ENCODE peak calls at places on chromosomes 12 and 14, in six cellular contexts. X is suprapubic skin, J is hepatocyte, Q is A549, D is GM23338, L is body of pancreas. S is an unnamed sample. For H3K4me1, the result is how much of the 10 kb centered on the place peaks cover.

GRCh38 chr12:131067993-131068942 is 114.6 kb downstream of the ADGRD1 start:
- DNase-seq in X (no peak), J (no peak), Q (no peak), D (no peak), L (no peak), S (no peak)

GRCh38 chr12:126617312-126617711 is 1552.1 kb downstream of the AACS start:
- DNase-seq in X (no peak), J (no peak), Q (peak), D (peak), L (no peak), S (peak)

GRCh38 chr14:22692194-22692593 is 48.0 kb upstream of the OR6J1 start:
- DNase-seq in X (no peak), J (no peak), Q (no peak), D (no peak), L (no peak), S (no peak)

GRCh38 chr14:59131926-59132763 is 56.3 kb upstream of the DAAM1 start:
- DNase-seq in X (no peak), J (no peak), Q (no peak), D (no peak), L (no peak), S (no peak)

GRCh38 chr12:102631274-102631673 is 150.9 kb upstream of the IGF1 start:
- DNase-seq in X (no peak), J (no peak), Q (peak), D (no peak), L (no peak), S (peak)

GRCh38 chr14:68676511-68676943 is 116.3 kb downstream of the ZFP36L1 start:
- DNase-seq in X (no peak), J (peak), Q (no peak), D (no peak), L (no peak), S (peak)

GRCh38 chr12:127987199-127987901 is 279.6 kb upstream of the TMEM132C start:
- DNase-seq in X (no peak), J (no peak), Q (no peak), D (no peak), L (no peak), S (no peak)

GRCh38 chr14:51430600-51430999 is 190.6 kb downstream of the TMX1 start:
- DNase-seq in X (no peak), J (no peak), Q (no peak), D (peak), L (peak), S (peak)

GRCh38 chr14:39015360-39015961 is 87.6 kb downstream of the SEC23A start:
- DNase-seq in X (no peak), J (peak), Q (peak), D (peak), L (peak), S (no peak)

GRCh38 chr12:2160043-2160442 is 107.3 kb downstream of the CACNA1C start:
- DNase-seq in X (no peak), J (no peak), Q (no peak), D (no peak), L (no peak), S (no peak)

GRCh38 chr12:49298160-49298559 is 3.2 kb downstream of the PRPH start:
- DNase-seq in X (no peak), J (no peak), Q (peak), D (no peak), L (no peak), S (no peak)

GRCh38 chr12:64083285-64084210 is 138.5 kb downstream of the KICS2 start:
- DNase-seq in X (peak), J (peak), Q (peak), D (no peak), L (peak), S (no peak)

GRCh38 chr14:94681300-94682060 is 69.3 kb downstream of the SERPINA3 start:
- DNase-seq in X (peak), J (peak), Q (peak), D (peak), L (peak), S (peak)

GRCh38 chr12:2393016-2393415 is 340.2 kb downstream of the CACNA1C start:
- DNase-seq in X (no peak), J (no peak), Q (no peak), D (no peak), L (no peak), S (no peak)

GRCh38 chr12:39672976-39673375 is 53.4 kb upstream of the ABCD2 start:
- DNase-seq in X (no peak), J (no peak), Q (no peak), D (no peak), L (no peak), S (no peak)

GRCh38 chr14:57725399-57726077 is 140.4 kb downstream of the SLC35F4 start:
- DNase-seq in X (no peak), J (peak), Q (peak), D (no peak), L (no peak), S (peak)

GRCh38 chr12:124399622-124400021 is 104.7 kb downstream of the RFLNA start:
- DNase-seq in X (no peak), J (no peak), Q (peak), D (peak), L (no peak), S (peak)

GRCh38 chr14:90568405-90568804 is 171.6 kb downstream of the CALM1 start:
- DNase-seq in X (no peak), J (no peak), Q (no peak), D (no peak), L (no peak), S (no peak)

GRCh38 chr12:4174417-4174816 is 99.1 kb upstream of the CCND2 start:
- DNase-seq in X (no peak), J (no peak), Q (no peak), D (peak), L (no peak), S (no peak)

GRCh38 chr14:54294802-54295201 is 102.0 kb upstream of the CDKN3 start:
- DNase-seq in X (no peak), J (no peak), Q (no peak), D (no peak), L (no peak), S (no peak)

GRCh38 chr12:130161261-130162231 is 718 bp upstream of the FZD10 start:
- DNase-seq in X (no peak), J (peak), Q (no peak), D (peak), L (peak), S (peak)

GRCh38 chr14:39382463-39382862 is 49.8 kb downstream of the FBXO33 start:
- DNase-seq in X (no peak), J (no peak), Q (no peak), D (no peak), L (no peak), S (no peak)

GRCh38 chr14:86654558-86655184 is 1124.7 kb downstream of the FLRT2 start:
- DNase-seq in X (no peak), J (peak), Q (peak), D (peak), L (peak), S (peak)

GRCh38 chr14:99378782-99379214 is 101.9 kb downstream of the SETD3 start:
- DNase-seq in X (no peak), J (peak), Q (peak), D (no peak), L (no peak), S (peak)

GRCh38 chr14:25759251-25759650 is 709.3 kb upstream of the STXBP6 start:
- DNase-seq in X (no peak), J (no peak), Q (no peak), D (no peak), L (no peak), S (no peak)

GRCh38 chr12:99619389-99620158 is 28.0 kb upstream of the GARIN6 start:
- DNase-seq in X (no peak), J (peak), Q (peak), D (peak), L (no peak), S (peak)

GRCh38 chr14:45118594-45118993 is 15.7 kb downstream of the FKBP3 start:
- DNase-seq in X (no peak), J (no peak), Q (no peak), D (no peak), L (no peak), S (no peak)

GRCh38 chr12:81416571-81416970 is 338.7 kb downstream of the ACSS3 start:
- DNase-seq in X (no peak), J (no peak), Q (no peak), D (no peak), L (no peak), S (no peak)

GRCh38 chr14:58659846-58660245 is 22.1 kb downstream of the DACT1 start:
- DNase-seq in X (no peak), J (no peak), Q (no peak), D (no peak), L (peak), S (no peak)

GRCh38 chr14:86596024-86596423 is 1066.1 kb downstream of the FLRT2 start:
- DNase-seq in X (no peak), J (no peak), Q (no peak), D (no peak), L (no peak), S (no peak)

GRCh38 chr12:105922670-105923102 is 216.1 kb downstream of the NUAK1 start:
- DNase-seq in X (no peak), J (no peak), Q (peak), D (no peak), L (no peak), S (no peak)

GRCh38 chr12:49801141-49802063 is 26.8 kb downstream of the NCKAP5L start:
- DNase-seq in X (no peak), J (no peak), Q (no peak), D (no peak), L (no peak), S (no peak)

GRCh38 chr12:91181053-91181452 is 1.6 kb downstream of the DCN start:
- DNase-seq in X (no peak), J (no peak), Q (no peak), D (no peak), L (no peak), S (no peak)

GRCh38 chr12:20588057-20588456 is 107.1 kb upstream of the SLCO1C1 start:
- DNase-seq in X (no peak), J (no peak), Q (no peak), D (no peak), L (no peak), S (no peak)

GRCh38 chr12:25801621-25802243 is 156.8 kb upstream of the RASSF8 start:
- DNase-seq in X (no peak), J (no peak), Q (no peak), D (no peak), L (no peak), S (no peak)

GRCh38 chr12:52417742-52418141 is 11.6 kb upstream of the KRT82 start:
- DNase-seq in X (no peak), J (no peak), Q (no peak), D (no peak), L (no peak), S (peak)

GRCh38 chr12:26612203-26612602 is 220.8 kb downstream of the ITPR2 start:
- DNase-seq in X (no peak), J (no peak), Q (no peak), D (no peak), L (no peak), S (no peak)

DNA sequence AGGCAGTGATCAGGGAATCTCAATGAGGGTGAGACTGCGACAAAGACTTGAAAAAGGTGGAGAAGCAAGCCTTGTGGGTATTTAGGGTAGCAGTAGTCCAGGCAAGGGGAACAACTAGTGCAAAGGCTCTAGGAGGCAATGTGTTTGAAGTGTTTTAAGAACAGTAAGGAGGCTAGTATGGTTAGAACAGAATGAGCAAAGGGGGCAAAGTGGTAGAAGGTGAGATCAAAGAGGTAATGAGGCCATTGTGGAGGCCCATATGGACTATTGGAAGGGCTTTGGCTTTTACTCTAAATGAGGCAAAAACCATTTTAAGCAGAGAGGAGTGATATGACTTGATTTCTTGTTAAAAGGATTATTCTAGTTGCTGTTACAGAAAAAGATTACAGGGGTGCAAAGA is 16.8 kb downstream of the HIF1A start:
- DNase-seq in X (no peak), J (no peak), Q (no peak), D (no peak), L (no peak), S (no peak)
- H3K4me1 ChIP-seq in X (under half), J (under half), Q (half or more), D (half or more), L (half or more), S (under half)

GRCh38 chr14:67267929-67268328 is 26.7 kb downstream of the PALS1 start:
- DNase-seq in X (no peak), J (no peak), Q (no peak), D (no peak), L (no peak), S (no peak)
- H3K4me3 ChIP-seq in X (peak), J (no peak), Q (no peak), D (peak), L (no peak), S (no peak)

DNA sequence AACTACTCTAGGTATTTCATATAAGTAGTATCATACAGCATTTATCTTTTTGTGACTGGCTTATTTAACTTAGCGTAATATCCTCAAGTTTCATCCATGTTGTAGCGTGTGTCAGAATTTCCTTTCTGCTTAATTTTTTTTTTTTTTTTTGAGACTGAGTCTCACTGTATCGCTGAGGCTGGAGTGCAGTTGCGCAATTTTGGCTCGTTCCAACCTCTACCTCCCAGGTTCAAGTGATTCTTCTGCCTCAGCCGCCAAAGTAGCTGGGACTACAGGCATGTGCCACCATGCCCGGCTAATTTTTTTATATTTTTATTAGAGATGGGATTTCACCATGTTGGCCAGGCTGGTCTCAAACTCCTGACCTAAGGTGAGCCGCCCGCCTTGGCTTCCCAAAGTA is 28.9 kb downstream of the PNMA1 start:
- DNase-seq in X (no peak), J (no peak), Q (no peak), D (no peak), L (no peak), S (no peak)
- H3K4me1 ChIP-seq in X (under half), J (under half), Q (under half), D (under half), L (under half), S (under half)

GRCh38 chr14:60349663-60350365 is 100.8 kb downstream of the PPM1A start:
- DNase-seq in X (no peak), J (peak), Q (peak), D (peak), L (peak), S (peak)
- H3K4me3 ChIP-seq in X (no peak), J (no peak), Q (no peak), D (no peak), L (no peak), S (no peak)

GRCh38 chr14:89270439-89271227 is 146.4 kb downstream of the FOXN3 start:
- DNase-seq in X (no peak), J (peak), Q (no peak), D (no peak), L (peak), S (no peak)
- H3K4me1 ChIP-seq in X (under half), J (under half), Q (under half), D (half or more), L (under half), S (under half)

S was measured in trophoblast cell.